ENCODE peak calls at places on chromosomes 16 and 17, in five cellular contexts. One of them, this sample, is unnamed.

GRCh38 chr17:3870871-3871306 is 22.0 kb downstream of the CAMKK1 start:
- DNase-seq in activated naive CD4-positive, alpha-beta T cell: no peak
- DNase-seq in lower leg skin: no peak
- DNase-seq in stimulated activated CD8-positive, alpha-beta memory T cell treated with anti-CD3 and anti-CD28 coated beads, Interleukin-2, amount 100 ng/mL, for 48 hours: no peak
- DNase-seq in CD8-positive, alpha-beta T cell: peak
- DNase-seq in this sample: no peak

GRCh38 chr16:79659352-79659751 is 58.8 kb upstream of the MAF start:
- DNase-seq in lower leg skin: no peak
- DNase-seq in stimulated activated CD8-positive, alpha-beta memory T cell treated with anti-CD3 and anti-CD28 coated beads, Interleukin-2, amount 100 ng/mL, for 48 hours: no peak
- DNase-seq in CD8-positive, alpha-beta T cell: no peak
- DNase-seq in activated naive CD4-positive, alpha-beta T cell: no peak
- DNase-seq in this sample: no peak

GRCh38 chr16:76835319-76835718 is 355.7 kb upstream of the MON1B start:
- DNase-seq in CD8-positive, alpha-beta T cell: no peak
- DNase-seq in stimulated activated CD8-positive, alpha-beta memory T cell treated with anti-CD3 and anti-CD28 coated beads, Interleukin-2, amount 100 ng/mL, for 48 hours: no peak
- DNase-seq in activated naive CD4-positive, alpha-beta T cell: no peak
- DNase-seq in lower leg skin: no peak
- DNase-seq in this sample: no peak

GRCh38 chr17:45144199-45145034 is 3.9 kb upstream of the HEXIM1 start:
- DNase-seq in lower leg skin: no peak
- DNase-seq in activated naive CD4-positive, alpha-beta T cell: peak
- DNase-seq in stimulated activated CD8-positive, alpha-beta memory T cell treated with anti-CD3 and anti-CD28 coated beads, Interleukin-2, amount 100 ng/mL, for 48 hours: peak
- DNase-seq in CD8-positive, alpha-beta T cell: no peak
- DNase-seq in this sample: no peak

GRCh38 chr17:17071531-17072360 is 29.5 kb downstream of the MPRIP start:
- DNase-seq in CD8-positive, alpha-beta T cell: no peak
- DNase-seq in lower leg skin: no peak
- DNase-seq in stimulated activated CD8-positive, alpha-beta memory T cell treated with anti-CD3 and anti-CD28 coated beads, Interleukin-2, amount 100 ng/mL, for 48 hours: no peak
- DNase-seq in activated naive CD4-positive, alpha-beta T cell: no peak
- DNase-seq in this sample: no peak

GRCh38 chr16:9225527-9226316 is 134.3 kb downstream of the HAPSTR1 start:
- DNase-seq in activated naive CD4-positive, alpha-beta T cell: no peak
- DNase-seq in lower leg skin: no peak
- DNase-seq in CD8-positive, alpha-beta T cell: no peak
- DNase-seq in stimulated activated CD8-positive, alpha-beta memory T cell treated with anti-CD3 and anti-CD28 coated beads, Interleukin-2, amount 100 ng/mL, for 48 hours: no peak
- DNase-seq in this sample: no peak

GRCh38 chr16:30399435-30400186 is 4.4 kb downstream of the ZNF48 start:
- DNase-seq in CD8-positive, alpha-beta T cell: no peak
- DNase-seq in activated naive CD4-positive, alpha-beta T cell: no peak
- DNase-seq in stimulated activated CD8-positive, alpha-beta memory T cell treated with anti-CD3 and anti-CD28 coated beads, Interleukin-2, amount 100 ng/mL, for 48 hours: no peak
- DNase-seq in lower leg skin: no peak
- DNase-seq in this sample: no peak

GRCh38 chr17:74012465-74012864 is 191.0 kb upstream of the RPL38 start:
- DNase-seq in activated naive CD4-positive, alpha-beta T cell: peak
- DNase-seq in CD8-positive, alpha-beta T cell: peak
- DNase-seq in stimulated activated CD8-positive, alpha-beta memory T cell treated with anti-CD3 and anti-CD28 coated beads, Interleukin-2, amount 100 ng/mL, for 48 hours: no peak
- DNase-seq in lower leg skin: no peak
- DNase-seq in this sample: no peak

GRCh38 chr16:4904108-4904941 is 32.6 kb downstream of the PPL start:
- DNase-seq in lower leg skin: no peak
- DNase-seq in activated naive CD4-positive, alpha-beta T cell: no peak
- DNase-seq in CD8-positive, alpha-beta T cell: no peak
- DNase-seq in stimulated activated CD8-positive, alpha-beta memory T cell treated with anti-CD3 and anti-CD28 coated beads, Interleukin-2, amount 100 ng/mL, for 48 hours: no peak
- DNase-seq in this sample: no peak

GRCh38 chr16:88374736-88375135 is 8.0 kb upstream of the ZNF469 start:
- DNase-seq in lower leg skin: no peak
- DNase-seq in activated naive CD4-positive, alpha-beta T cell: no peak
- DNase-seq in CD8-positive, alpha-beta T cell: no peak
- DNase-seq in stimulated activated CD8-positive, alpha-beta memory T cell treated with anti-CD3 and anti-CD28 coated beads, Interleukin-2, amount 100 ng/mL, for 48 hours: no peak
- DNase-seq in this sample: no peak

GRCh38 chr16:14957576-14958322 is 17.1 kb upstream of the PDXDC1 start:
- DNase-seq in CD8-positive, alpha-beta T cell: no peak
- DNase-seq in stimulated activated CD8-positive, alpha-beta memory T cell treated with anti-CD3 and anti-CD28 coated beads, Interleukin-2, amount 100 ng/mL, for 48 hours: no peak
- DNase-seq in lower leg skin: no peak
- DNase-seq in activated naive CD4-positive, alpha-beta T cell: no peak
- DNase-seq in this sample: no peak

GRCh38 chr16:86496262-86496928 is 13.9 kb upstream of the FOXF1 start:
- DNase-seq in lower leg skin: no peak
- DNase-seq in activated naive CD4-positive, alpha-beta T cell: no peak
- DNase-seq in CD8-positive, alpha-beta T cell: no peak
- DNase-seq in stimulated activated CD8-positive, alpha-beta memory T cell treated with anti-CD3 and anti-CD28 coated beads, Interleukin-2, amount 100 ng/mL, for 48 hours: no peak
- DNase-seq in this sample: no peak

GRCh38 chr17:7572588-7573323 is 6.7 kb upstream of the CD68 start:
- DNase-seq in lower leg skin: peak
- DNase-seq in activated naive CD4-positive, alpha-beta T cell: peak
- DNase-seq in CD8-positive, alpha-beta T cell: peak
- DNase-seq in stimulated activated CD8-positive, alpha-beta memory T cell treated with anti-CD3 and anti-CD28 coated beads, Interleukin-2, amount 100 ng/mL, for 48 hours: peak
- DNase-seq in this sample: peak

GRCh38 chr17:2035549-2036490 is 5.9 kb downstream of the DPH1 start:
- DNase-seq in lower leg skin: no peak
- DNase-seq in CD8-positive, alpha-beta T cell: no peak
- DNase-seq in activated naive CD4-positive, alpha-beta T cell: no peak
- DNase-seq in stimulated activated CD8-positive, alpha-beta memory T cell treated with anti-CD3 and anti-CD28 coated beads, Interleukin-2, amount 100 ng/mL, for 48 hours: no peak
- DNase-seq in this sample: no peak

GRCh38 chr17:62870581-62870964 is 62.5 kb upstream of the MARCHF10 start:
- DNase-seq in CD8-positive, alpha-beta T cell: no peak
- DNase-seq in stimulated activated CD8-positive, alpha-beta memory T cell treated with anti-CD3 and anti-CD28 coated beads, Interleukin-2, amount 100 ng/mL, for 48 hours: no peak
- DNase-seq in lower leg skin: no peak
- DNase-seq in activated naive CD4-positive, alpha-beta T cell: no peak
- DNase-seq in this sample: no peak

GRCh38 chr17:35543856-35544255 is 6.4 kb upstream of the SLFN12L start:
- DNase-seq in stimulated activated CD8-positive, alpha-beta memory T cell treated with anti-CD3 and anti-CD28 coated beads, Interleukin-2, amount 100 ng/mL, for 48 hours: no peak
- DNase-seq in CD8-positive, alpha-beta T cell: no peak
- DNase-seq in lower leg skin: no peak
- DNase-seq in activated naive CD4-positive, alpha-beta T cell: no peak
- DNase-seq in this sample: no peak

GRCh38 chr16:4111748-4112696 is 4.2 kb downstream of the ADCY9 start:
- DNase-seq in lower leg skin: no peak
- DNase-seq in activated naive CD4-positive, alpha-beta T cell: no peak
- DNase-seq in CD8-positive, alpha-beta T cell: no peak
- DNase-seq in stimulated activated CD8-positive, alpha-beta memory T cell treated with anti-CD3 and anti-CD28 coated beads, Interleukin-2, amount 100 ng/mL, for 48 hours: no peak
- DNase-seq in this sample: no peak

GRCh38 chr17:10226930-10227695 is 28.7 kb upstream of the GAS7 start:
- DNase-seq in activated naive CD4-positive, alpha-beta T cell: peak
- DNase-seq in CD8-positive, alpha-beta T cell: peak
- DNase-seq in stimulated activated CD8-positive, alpha-beta memory T cell treated with anti-CD3 and anti-CD28 coated beads, Interleukin-2, amount 100 ng/mL, for 48 hours: peak
- DNase-seq in lower leg skin: peak
- DNase-seq in this sample: peak

GRCh38 chr16:81394416-81394815 is 50.2 kb upstream of the CMIP start:
- DNase-seq in lower leg skin: no peak
- DNase-seq in stimulated activated CD8-positive, alpha-beta memory T cell treated with anti-CD3 and anti-CD28 coated beads, Interleukin-2, amount 100 ng/mL, for 48 hours: no peak
- DNase-seq in CD8-positive, alpha-beta T cell: no peak
- DNase-seq in activated naive CD4-positive, alpha-beta T cell: no peak
- DNase-seq in this sample: no peak

GRCh38 chr17:71423871-71424546 is 696.8 kb upstream of the SOX9 start:
- DNase-seq in activated naive CD4-positive, alpha-beta T cell: no peak
- DNase-seq in CD8-positive, alpha-beta T cell: no peak
- DNase-seq in stimulated activated CD8-positive, alpha-beta memory T cell treated with anti-CD3 and anti-CD28 coated beads, Interleukin-2, amount 100 ng/mL, for 48 hours: no peak
- DNase-seq in lower leg skin: no peak
- DNase-seq in this sample: no peak

GRCh38 chr16:12677472-12677871 is 126.2 kb downstream of the CPPED1 start:
- DNase-seq in stimulated activated CD8-positive, alpha-beta memory T cell treated with anti-CD3 and anti-CD28 coated beads, Interleukin-2, amount 100 ng/mL, for 48 hours: no peak
- DNase-seq in CD8-positive, alpha-beta T cell: no peak
- DNase-seq in activated naive CD4-positive, alpha-beta T cell: no peak
- DNase-seq in lower leg skin: no peak
- DNase-seq in this sample: no peak

GRCh38 chr17:600576-601301 is 113.9 kb downstream of the VPS53 start:
- DNase-seq in stimulated activated CD8-positive, alpha-beta memory T cell treated with anti-CD3 and anti-CD28 coated beads, Interleukin-2, amount 100 ng/mL, for 48 hours: no peak
- DNase-seq in activated naive CD4-positive, alpha-beta T cell: no peak
- DNase-seq in CD8-positive, alpha-beta T cell: no peak
- DNase-seq in lower leg skin: no peak
- DNase-seq in this sample: no peak

GRCh38 chr16:81486555-81487061 is 42.0 kb downstream of the CMIP start:
- DNase-seq in activated naive CD4-positive, alpha-beta T cell: no peak
- DNase-seq in lower leg skin: peak
- DNase-seq in stimulated activated CD8-positive, alpha-beta memory T cell treated with anti-CD3 and anti-CD28 coated beads, Interleukin-2, amount 100 ng/mL, for 48 hours: no peak
- DNase-seq in CD8-positive, alpha-beta T cell: no peak
- DNase-seq in this sample: no peak

This sample was measured in GM18507.